ENCODE peak calls at places on chromosome 1, in four cellular contexts. D is H9, Z is neuronal stem cell, Q is IMR-90. H is an unnamed sample.
A peak's percentile ranks its signal among the peaks of the same experiment; 100 is the strongest.

GRCh38 chr1:63475761-63476160 is 47.3 kb downstream of the ITGB3BP start:
- DNase-seq in Q (peak; percentile 10), D (no peak), Z (no peak), H (peak; percentile 28)

GRCh38 chr1:191901651-191902050 is 256.6 kb upstream of the RGS18 start:
- DNase-seq in Q (no peak), Z (no peak), D (peak; percentile 36), H (no peak)

GRCh38 chr1:85297855-85298629 is 21.6 kb upstream of the BCL10 start:
- DNase-seq in Z (no peak), Q (peak; percentile 100), D (no peak), H (peak; percentile 99)

GRCh38 chr1:9009438-9010366 is 16.5 kb downstream of the SLC2A7 start:
- DNase-seq in Q (peak; percentile 28), Z (no peak), D (peak; percentile 92), H (peak; percentile 49)

GRCh38 chr1:244010191-244010590 is 40.9 kb upstream of the ZBTB18 start:
- DNase-seq in Q (peak; percentile 22), D (peak; percentile 56), Z (no peak), H (no peak)

GRCh38 chr1:2288308-2288707 is 60.2 kb downstream of the SKI start:
- DNase-seq in D (no peak), Q (no peak), Z (no peak), H (no peak)

GRCh38 chr1:17207966-17208418 is 3.1 kb downstream of the PADI1 start:
- DNase-seq in Z (no peak), Q (peak; percentile 76), D (no peak), H (peak; percentile 75)

GRCh38 chr1:234123867-234124266 is 219.4 kb downstream of the SLC35F3 start:
- DNase-seq in Z (no peak), Q (peak; percentile 20), D (no peak), H (no peak)

GRCh38 chr1:55480396-55480795 is 265.2 kb upstream of the USP24 start:
- DNase-seq in Q (no peak), Z (no peak), D (no peak), H (no peak)

GRCh38 chr1:230857077-230857476 is 11.2 kb downstream of the C1orf198 start:
- DNase-seq in Q (peak; percentile 78), Z (no peak), D (no peak), H (peak; percentile 83)

GRCh38 chr1:19648239-19648638 is 4.1 kb downstream of the NBL1 start:
- DNase-seq in Z (no peak), D (no peak), Q (no peak), H (no peak)

GRCh38 chr1:117030271-117030877 is 28.8 kb downstream of the CD101 start:
- DNase-seq in D (no peak), Q (no peak), Z (no peak), H (no peak)

GRCh38 chr1:117032661-117033060 is 27.5 kb upstream of the TTF2 start:
- DNase-seq in Q (no peak), D (no peak), Z (no peak), H (no peak)

GRCh38 chr1:117026361-117026760 is 24.8 kb downstream of the CD101 start:
- DNase-seq in Q (no peak), Z (no peak), D (no peak), H (no peak)

GRCh38 chr1:117033149-117033548 is 27.0 kb upstream of the TTF2 start:
- DNase-seq in Q (no peak), D (no peak), Z (no peak), H (no peak)

GRCh38 chr1:117029690-117030089 is 28.1 kb downstream of the CD101 start:
- DNase-seq in Q (no peak), Z (no peak), D (no peak), H (no peak)
- H2BK15ac ChIP-seq in Q (no peak overlapping the region), Z (no peak overlapping the region), D (no peak overlapping the region), H (no peak overlapping the region)

DNA sequence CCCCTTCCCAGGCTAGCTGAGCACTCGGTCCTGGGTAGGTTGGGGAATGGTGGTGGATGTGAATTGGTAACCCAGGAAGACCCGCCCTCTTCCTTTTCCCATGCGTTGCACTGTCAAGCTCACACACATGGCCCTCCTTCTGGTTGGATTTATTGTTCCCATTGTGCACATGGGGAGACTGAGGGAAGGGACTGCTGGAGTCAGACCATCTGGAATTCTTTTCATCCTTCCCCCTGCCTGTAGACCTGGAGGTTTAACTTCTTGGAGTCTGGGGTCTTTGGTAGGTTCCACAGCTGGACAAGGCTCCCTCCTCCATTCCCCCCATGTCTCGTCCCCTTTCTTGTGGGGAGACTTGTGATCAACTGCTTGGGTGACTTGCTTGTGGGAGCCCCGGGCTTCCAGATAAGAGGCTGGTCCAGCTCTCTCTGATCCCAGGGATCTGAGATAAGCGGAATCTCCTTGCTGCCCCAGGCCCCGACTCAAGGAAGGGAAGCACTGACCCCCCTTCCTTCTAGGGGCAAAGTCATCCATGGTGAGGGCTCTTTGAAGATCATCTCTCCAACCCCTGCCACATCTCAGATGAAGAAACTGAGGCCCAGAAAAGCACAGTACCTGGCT is 55.7 kb upstream of the SYNC start:
- DNase-seq in D (no peak), Q (no peak), Z (no peak), H (no peak)
- H2BK15ac ChIP-seq in D (no peak overlapping the region), Q (no peak overlapping the region), Z (no peak overlapping the region), H (no peak overlapping the region)

DNA sequence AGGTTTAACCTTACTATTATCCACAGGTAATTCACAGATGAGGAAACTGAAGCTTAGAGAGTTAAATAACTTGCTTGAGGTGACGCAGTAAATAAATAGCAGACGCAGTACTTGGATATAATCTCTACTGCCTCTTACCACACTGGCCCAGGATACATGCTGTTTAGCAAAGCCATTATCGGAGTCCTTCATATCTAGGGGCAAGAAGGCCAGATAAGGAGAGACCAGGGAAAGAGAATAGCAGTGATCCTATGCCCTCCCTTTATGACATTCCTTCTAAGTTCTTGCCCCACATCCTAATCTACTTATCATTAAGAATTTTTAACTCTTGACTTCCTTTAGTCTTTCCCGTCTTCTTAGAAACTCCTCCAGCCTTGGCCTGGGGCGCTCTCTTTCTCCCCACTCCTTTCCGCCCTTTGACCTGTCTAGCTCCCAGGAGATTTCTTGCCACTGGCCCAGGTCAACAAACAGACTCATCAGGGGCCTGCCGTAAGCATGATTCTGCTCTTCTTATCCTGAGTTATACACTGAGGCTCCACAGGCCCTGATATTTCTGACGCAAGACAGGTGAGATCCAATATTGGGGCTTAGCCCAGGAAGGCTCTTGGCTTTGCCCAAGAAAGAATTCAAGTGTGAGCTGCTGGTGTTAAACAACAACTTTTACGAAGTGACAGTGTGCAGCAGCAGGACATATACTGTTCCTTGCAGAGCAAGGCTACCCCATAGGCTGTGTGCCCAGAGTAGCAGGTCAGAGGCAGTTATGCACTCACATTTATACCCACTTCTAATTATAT is 11.5 kb upstream of the SLAMF1 start:
- DNase-seq in Z (no peak), Q (no peak), D (no peak), H (no peak)
- H2BK15ac ChIP-seq in Z (no peak overlapping the region), Q (no peak overlapping the region), D (no peak overlapping the region), H (peak overlapping the region; percentile 16)

DNA sequence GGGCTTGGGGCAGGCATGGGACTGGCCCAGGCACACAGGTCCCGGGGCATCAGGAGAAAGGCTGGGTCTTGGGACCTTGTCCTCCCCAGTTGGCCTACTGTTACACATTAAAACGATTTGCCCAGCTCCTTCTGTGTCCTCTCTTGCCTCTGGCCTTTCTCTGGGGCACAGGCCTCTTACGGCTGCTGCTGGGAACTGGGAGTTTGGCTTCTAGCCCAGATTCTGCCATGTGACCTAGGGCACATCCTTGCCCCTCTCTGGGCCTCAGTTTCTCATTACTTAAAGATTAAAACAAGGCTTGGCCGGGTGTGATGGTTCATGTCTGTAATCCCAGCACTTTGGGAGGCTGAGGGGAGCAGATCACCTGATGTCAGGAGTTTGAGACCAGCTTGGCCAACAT is 14.0 kb downstream of the KDF1 start:
- DNase-seq in D (no peak), Q (no peak), Z (no peak), H (no peak)
- H2BK15ac ChIP-seq in D (no peak overlapping the region), Q (no peak overlapping the region), Z (no peak overlapping the region), H (no peak overlapping the region)

GRCh38 chr1:201376107-201376463 is 1.4 kb downstream of the TNNT2 start:
- DNase-seq in Q (no peak), Z (no peak), D (no peak), H (no peak)
- H2BK15ac ChIP-seq in Q (no peak overlapping the region), Z (no peak overlapping the region), D (no peak overlapping the region), H (no peak overlapping the region)

H was measured in mesenchymal stem cell.